ENCODE peak calls at places on chromosomes 4 and X, in five cellular contexts. J is SK-N-DZ; Z is pons; S is D341Med; T is stimulated activated CD4-positive, alpha-beta T cell treated with anti-CD3 and anti-CD28 coated beads, Interleukin-2, amount 100 ng/mL, for 24 hours. X is an unnamed sample.
A peak's percentile ranks its signal among the peaks of the same experiment; 100 is the strongest.

GRCh38 chrX:22024577-22024976 is 7.5 kb upstream of the PHEX start:
- DNase-seq in J (no peak), Z (no peak), S (no peak), T (no peak), X (no peak)

GRCh38 chrX:69145281-69145680 is 20.0 kb downstream of the PJA1 start:
- DNase-seq in J (no peak), Z (peak; percentile 3), S (no peak), T (no peak), X (no peak)

GRCh38 chr4:168705121-168705520 is 208.3 kb downstream of the PALLD start:
- DNase-seq in J (no peak), Z (no peak), S (no peak), T (no peak), X (no peak)

GRCh38 chrX:9310596-9310995 is 154.3 kb upstream of the TBL1X start:
- DNase-seq in J (no peak), Z (no peak), S (no peak), T (no peak), X (peak; percentile 34)

GRCh38 chr4:32884198-32884597 is 2164.0 kb downstream of the PCDH7 start:
- DNase-seq in J (no peak), Z (no peak), S (no peak), T (no peak), X (peak; percentile 20)

GRCh38 chr4:38069271-38069760 is 109.1 kb downstream of the PTTG2 start:
- DNase-seq in J (no peak), Z (peak; percentile 73), S (no peak), T (peak; percentile 21), X (peak; percentile 38)

GRCh38 chr4:14333616-14334015 is 668.7 kb upstream of the CPEB2 start:
- DNase-seq in J (no peak), Z (no peak), S (no peak), T (no peak), X (no peak)

GRCh38 chr4:102598759-102599379 is 97.7 kb downstream of the NFKB1 start:
- DNase-seq in J (no peak), Z (no peak), S (no peak), T (no peak), X (no peak)

GRCh38 chrX:147476008-147476407 is 435.7 kb upstream of the FMR1 start:
- DNase-seq in J (peak; percentile 2), Z (peak; percentile 1), S (peak; percentile 40), T (no peak), X (no peak)